ENCODE peak calls at places on chromosome 22, in nine cellular contexts. One of them, this sample, is unnamed.

GRCh38 chr22:37178350-37179125 is 9.5 kb downstream of the C1QTNF6 start:
- DNase-seq in T-helper 22 cell: no peak
- DNase-seq in IMR-90: no peak
- DNase-seq in Calu3: no peak
- DNase-seq in mammary epithelial cell: no peak
- DNase-seq in midbrain: no peak
- DNase-seq in NCI-H446: no peak
- DNase-seq in cardiac muscle cell: peak
- DNase-seq in HS-27A: no peak
- DNase-seq in this sample: no peak

GRCh38 chr22:45562102-45562501 is 59.4 kb downstream of the FBLN1 start:
- DNase-seq in T-helper 22 cell: no peak
- DNase-seq in Calu3: no peak
- DNase-seq in HS-27A: no peak
- DNase-seq in mammary epithelial cell: no peak
- DNase-seq in cardiac muscle cell: no peak
- DNase-seq in NCI-H446: no peak
- DNase-seq in IMR-90: no peak
- DNase-seq in midbrain: no peak
- DNase-seq in this sample: no peak

GRCh38 chr22:35889071-35889470 is 139.6 kb downstream of the RBFOX2 start:
- DNase-seq in NCI-H446: no peak
- DNase-seq in Calu3: no peak
- DNase-seq in midbrain: no peak
- DNase-seq in mammary epithelial cell: no peak
- DNase-seq in HS-27A: no peak
- DNase-seq in cardiac muscle cell: no peak
- DNase-seq in T-helper 22 cell: no peak
- DNase-seq in IMR-90: no peak
- DNase-seq in this sample: no peak

GRCh38 chr22:22156716-22157499 is 87.7 kb upstream of the VPREB1 start:
- DNase-seq in mammary epithelial cell: peak
- DNase-seq in Calu3: peak
- DNase-seq in HS-27A: peak
- DNase-seq in cardiac muscle cell: peak
- DNase-seq in NCI-H446: peak
- DNase-seq in T-helper 22 cell: peak
- DNase-seq in midbrain: peak
- DNase-seq in IMR-90: peak
- DNase-seq in this sample: peak

GRCh38 chr22:46574438-46574992 is 37.1 kb upstream of the CELSR1 start:
- DNase-seq in midbrain: no peak
- DNase-seq in mammary epithelial cell: no peak
- DNase-seq in NCI-H446: no peak
- DNase-seq in IMR-90: no peak
- DNase-seq in Calu3: no peak
- DNase-seq in cardiac muscle cell: no peak
- DNase-seq in HS-27A: no peak
- DNase-seq in T-helper 22 cell: no peak
- DNase-seq in this sample: no peak

GRCh38 chr22:27476729-27477128 is 324.8 kb downstream of the MN1 start:
- DNase-seq in midbrain: no peak
- DNase-seq in mammary epithelial cell: peak
- DNase-seq in T-helper 22 cell: no peak
- DNase-seq in IMR-90: peak
- DNase-seq in NCI-H446: no peak
- DNase-seq in HS-27A: no peak
- DNase-seq in cardiac muscle cell: no peak
- DNase-seq in Calu3: peak
- DNase-seq in this sample: peak

GRCh38 chr22:21937041-21937820 is 15.4 kb downstream of the PPM1F start:
- DNase-seq in IMR-90: no peak
- DNase-seq in cardiac muscle cell: no peak
- DNase-seq in NCI-H446: peak
- DNase-seq in midbrain: peak
- DNase-seq in mammary epithelial cell: peak
- DNase-seq in Calu3: peak
- DNase-seq in HS-27A: no peak
- DNase-seq in T-helper 22 cell: no peak
- DNase-seq in this sample: no peak

GRCh38 chr22:41982886-41983285 is 13.6 kb downstream of the SEPTIN3 start:
- DNase-seq in IMR-90: no peak
- DNase-seq in NCI-H446: no peak
- DNase-seq in mammary epithelial cell: no peak
- DNase-seq in midbrain: no peak
- DNase-seq in cardiac muscle cell: no peak
- DNase-seq in Calu3: no peak
- DNase-seq in T-helper 22 cell: no peak
- DNase-seq in HS-27A: no peak
- DNase-seq in this sample: no peak

GRCh38 chr22:44994399-44995281 is 15.2 kb downstream of the PHF21B start:
- DNase-seq in HS-27A: no peak
- DNase-seq in T-helper 22 cell: no peak
- DNase-seq in mammary epithelial cell: no peak
- DNase-seq in cardiac muscle cell: no peak
- DNase-seq in Calu3: no peak
- DNase-seq in midbrain: no peak
- DNase-seq in IMR-90: no peak
- DNase-seq in NCI-H446: no peak
- DNase-seq in this sample: no peak

GRCh38 chr22:31530816-31531180 is 34.5 kb downstream of the SFI1 start:
- DNase-seq in midbrain: no peak
- DNase-seq in T-helper 22 cell: no peak
- DNase-seq in Calu3: no peak
- DNase-seq in IMR-90: no peak
- DNase-seq in mammary epithelial cell: no peak
- DNase-seq in HS-27A: no peak
- DNase-seq in cardiac muscle cell: peak
- DNase-seq in NCI-H446: no peak
- DNase-seq in this sample: peak

GRCh38 chr22:22431271-22432220 is 77.0 kb downstream of the ZNF280B start:
- DNase-seq in IMR-90: peak
- DNase-seq in midbrain: peak
- DNase-seq in Calu3: peak
- DNase-seq in mammary epithelial cell: peak
- DNase-seq in cardiac muscle cell: peak
- DNase-seq in HS-27A: peak
- DNase-seq in T-helper 22 cell: no peak
- DNase-seq in NCI-H446: peak
- DNase-seq in this sample: peak

GRCh38 chr22:40653361-40653760 is 16.8 kb upstream of the MRTFA start:
- DNase-seq in midbrain: no peak
- DNase-seq in IMR-90: no peak
- DNase-seq in cardiac muscle cell: no peak
- DNase-seq in T-helper 22 cell: no peak
- DNase-seq in HS-27A: no peak
- DNase-seq in mammary epithelial cell: no peak
- DNase-seq in Calu3: no peak
- DNase-seq in NCI-H446: no peak
- DNase-seq in this sample: no peak

GRCh38 chr22:31040542-31041398 is 40.3 kb upstream of the SMTN start:
- DNase-seq in IMR-90: no peak
- DNase-seq in T-helper 22 cell: no peak
- DNase-seq in NCI-H446: no peak
- DNase-seq in cardiac muscle cell: no peak
- DNase-seq in Calu3: no peak
- DNase-seq in mammary epithelial cell: no peak
- DNase-seq in HS-27A: no peak
- DNase-seq in midbrain: no peak
- DNase-seq in this sample: no peak

GRCh38 chr22:46571642-46572250 is 34.3 kb upstream of the CELSR1 start:
- DNase-seq in NCI-H446: no peak
- DNase-seq in midbrain: no peak
- DNase-seq in cardiac muscle cell: no peak
- DNase-seq in HS-27A: no peak
- DNase-seq in IMR-90: no peak
- DNase-seq in T-helper 22 cell: no peak
- DNase-seq in Calu3: no peak
- DNase-seq in mammary epithelial cell: no peak
- DNase-seq in this sample: no peak

GRCh38 chr22:49589811-49590210 is 237.9 kb downstream of the BRD1 start:
- DNase-seq in cardiac muscle cell: no peak
- DNase-seq in NCI-H446: no peak
- DNase-seq in T-helper 22 cell: no peak
- DNase-seq in Calu3: no peak
- DNase-seq in midbrain: no peak
- DNase-seq in HS-27A: no peak
- DNase-seq in mammary epithelial cell: no peak
- DNase-seq in IMR-90: no peak
- DNase-seq in this sample: no peak

GRCh38 chr22:44145544-44145943 is 35.2 kb upstream of the PARVG start:
- DNase-seq in IMR-90: no peak
- DNase-seq in midbrain: no peak
- DNase-seq in HS-27A: no peak
- DNase-seq in mammary epithelial cell: no peak
- DNase-seq in Calu3: no peak
- DNase-seq in T-helper 22 cell: no peak
- DNase-seq in cardiac muscle cell: no peak
- DNase-seq in NCI-H446: no peak
- DNase-seq in this sample: no peak

GRCh38 chr22:18078329-18079041 is 695 bp downstream of the PEX26 start:
- DNase-seq in NCI-H446: no peak
- DNase-seq in T-helper 22 cell: no peak
- DNase-seq in Calu3: peak
- DNase-seq in HS-27A: no peak
- DNase-seq in cardiac muscle cell: peak
- DNase-seq in mammary epithelial cell: peak
- DNase-seq in midbrain: no peak
- DNase-seq in IMR-90: peak
- DNase-seq in this sample: peak

GRCh38 chr22:32469799-32470212 is 4.8 kb upstream of the FBXO7 start:
- DNase-seq in cardiac muscle cell: peak
- DNase-seq in mammary epithelial cell: peak
- DNase-seq in midbrain: peak
- DNase-seq in Calu3: no peak
- DNase-seq in IMR-90: peak
- DNase-seq in HS-27A: no peak
- DNase-seq in T-helper 22 cell: no peak
- DNase-seq in NCI-H446: peak
- DNase-seq in this sample: peak

GRCh38 chr22:46457502-46458488 is 79.6 kb downstream of the CELSR1 start:
- DNase-seq in cardiac muscle cell: peak
- DNase-seq in HS-27A: no peak
- DNase-seq in T-helper 22 cell: no peak
- DNase-seq in midbrain: no peak
- DNase-seq in IMR-90: peak
- DNase-seq in mammary epithelial cell: peak
- DNase-seq in NCI-H446: no peak
- DNase-seq in Calu3: no peak
- DNase-seq in this sample: peak

GRCh38 chr22:38843201-38843715 is 570 bp downstream of the NPTXR start:
- DNase-seq in NCI-H446: peak
- DNase-seq in T-helper 22 cell: peak
- DNase-seq in HS-27A: no peak
- DNase-seq in IMR-90: peak
- DNase-seq in mammary epithelial cell: peak
- DNase-seq in midbrain: peak
- DNase-seq in Calu3: peak
- DNase-seq in cardiac muscle cell: peak
- DNase-seq in this sample: peak

GRCh38 chr22:39144101-39144815 is 8.2 kb downstream of the CBX7 start:
- DNase-seq in NCI-H446: no peak
- DNase-seq in T-helper 22 cell: peak
- DNase-seq in Calu3: peak
- DNase-seq in cardiac muscle cell: peak
- DNase-seq in IMR-90: peak
- DNase-seq in HS-27A: no peak
- DNase-seq in mammary epithelial cell: peak
- DNase-seq in midbrain: peak
- DNase-seq in this sample: peak

GRCh38 chr22:45671783-45672563 is at the start of gene ATXN10:
- DNase-seq in midbrain: peak
- DNase-seq in HS-27A: no peak
- DNase-seq in NCI-H446: peak
- DNase-seq in T-helper 22 cell: peak
- DNase-seq in Calu3: peak
- DNase-seq in cardiac muscle cell: peak
- DNase-seq in mammary epithelial cell: peak
- DNase-seq in IMR-90: peak
- DNase-seq in this sample: peak

GRCh38 chr22:31874821-31875220 is 69.5 kb upstream of the YWHAH start:
- DNase-seq in cardiac muscle cell: no peak
- DNase-seq in IMR-90: no peak
- DNase-seq in HS-27A: no peak
- DNase-seq in T-helper 22 cell: no peak
- DNase-seq in midbrain: no peak
- DNase-seq in mammary epithelial cell: no peak
- DNase-seq in Calu3: no peak
- DNase-seq in NCI-H446: no peak
- DNase-seq in this sample: no peak

GRCh38 chr22:44369916-44370804 is 57.4 kb upstream of the SHISAL1 start:
- DNase-seq in mammary epithelial cell: no peak
- DNase-seq in cardiac muscle cell: no peak
- DNase-seq in midbrain: no peak
- DNase-seq in HS-27A: no peak
- DNase-seq in T-helper 22 cell: no peak
- DNase-seq in Calu3: no peak
- DNase-seq in IMR-90: no peak
- DNase-seq in NCI-H446: no peak
- DNase-seq in this sample: no peak

GRCh38 chr22:38461414-38462081 is 6.3 kb upstream of the KDELR3 start:
- DNase-seq in IMR-90: peak
- DNase-seq in cardiac muscle cell: peak
- DNase-seq in Calu3: peak
- DNase-seq in mammary epithelial cell: peak
- DNase-seq in NCI-H446: peak
- DNase-seq in HS-27A: no peak
- DNase-seq in midbrain: peak
- DNase-seq in T-helper 22 cell: no peak
- DNase-seq in this sample: peak

This sample was measured in EL.